ENCODE peak calls at places on chromosomes 1 and 21, in five cellular contexts. P, A, T, O and Y are unnamed samples.

GRCh38 chr1:231803353-231803752 is 176.8 kb downstream of the DISC1 start:
- DNase-seq in O (no peak), P (no peak), A (no peak), T (no peak), Y (no peak)

GRCh38 chr21:16279658-16280581 is 550.1 kb downstream of the USP25 start:
- DNase-seq in T (no peak), O (peak), A (no peak), P (no peak), Y (no peak)

GRCh38 chr1:192952646-192953045 is 106.5 kb downstream of the UCHL5 start:
- DNase-seq in T (no peak), O (no peak), A (no peak), P (no peak), Y (no peak)

GRCh38 chr1:71364236-71364635 is 283.4 kb upstream of the ZRANB2 start:
- DNase-seq in P (no peak), A (no peak), O (no peak), T (no peak), Y (no peak)

GRCh38 chr1:4792565-4792964 is 138.2 kb downstream of the AJAP1 start:
- DNase-seq in A (no peak), P (no peak), O (no peak), T (no peak), Y (no peak)

GRCh38 chr1:237884237-237884636 is 6.5 kb downstream of the ZP4 start:
- DNase-seq in P (no peak), T (no peak), A (no peak), O (no peak), Y (no peak)

GRCh38 chr21:31730687-31731111 is 1.2 kb downstream of the SCAF4 start:
- DNase-seq in O (peak), A (peak), T (no peak), P (peak), Y (peak)

GRCh38 chr1:85553416-85553815 is 27.1 kb upstream of the CCN1 start:
- DNase-seq in A (no peak), T (no peak), O (no peak), P (no peak), Y (no peak)

GRCh38 chr1:174018565-174018964 is 3.6 kb downstream of the RC3H1 start:
- DNase-seq in O (no peak), T (no peak), P (no peak), A (no peak), Y (no peak)

GRCh38 chr21:43981871-43982210 is 30.3 kb upstream of the TRAPPC10 start:
- DNase-seq in T (no peak), A (no peak), O (no peak), P (no peak), Y (no peak)

GRCh38 chr21:33670076-33670475 is 27.8 kb downstream of the ITSN1 start:
- DNase-seq in P (no peak), O (no peak), A (no peak), T (no peak), Y (no peak)

GRCh38 chr1:84480658-84481057 is 1.6 kb downstream of the RPF1 start:
- DNase-seq in A (no peak), T (no peak), O (no peak), P (no peak), Y (no peak)

GRCh38 chr1:110035236-110035752 is 870 bp downstream of the STRIP1 start:
- DNase-seq in O (no peak), P (no peak), T (no peak), A (no peak), Y (no peak)

GRCh38 chr1:55816456-55816794 is 601.3 kb upstream of the USP24 start:
- DNase-seq in T (peak), A (no peak), P (no peak), O (no peak), Y (no peak)

GRCh38 chr1:17645512-17645911 is 106.0 kb downstream of the ARHGEF10L start:
- DNase-seq in P (no peak), T (no peak), A (no peak), O (no peak), Y (no peak)

GRCh38 chr1:53291574-53291973 is 36.3 kb downstream of the LRP8 start:
- DNase-seq in T (no peak), P (no peak), A (no peak), O (no peak), Y (peak)

GRCh38 chr1:77430966-77431735 is 149.3 kb downstream of the AK5 start:
- DNase-seq in T (no peak), P (no peak), O (no peak), A (no peak), Y (no peak)

GRCh38 chr1:53552146-53552940 is 93.1 kb downstream of the DMRTB1 start:
- DNase-seq in O (peak), A (no peak), P (no peak), T (no peak), Y (no peak)

GRCh38 chr1:145730467-145730866 is 11.2 kb downstream of the CD160 start:
- DNase-seq in O (no peak), A (no peak), P (no peak), T (no peak), Y (no peak)

GRCh38 chr1:56081151-56081550 is 498.2 kb downstream of the PLPP3 start:
- DNase-seq in A (no peak), T (no peak), P (no peak), O (no peak), Y (no peak)

GRCh38 chr1:28247603-28248272 is 11.6 kb upstream of the SESN2 start:
- DNase-seq in T (no peak), O (no peak), A (no peak), P (no peak), Y (no peak)

GRCh38 chr1:18628511-18628910 is 2.1 kb upstream of the PAX7 start:
- DNase-seq in T (no peak), P (no peak), A (no peak), O (no peak), Y (no peak)

GRCh38 chr1:54354899-54355298 is 51.3 kb downstream of the SSBP3 start:
- DNase-seq in P (peak), O (no peak), A (no peak), T (no peak), Y (no peak)

GRCh38 chr1:82124987-82125638 is 324.4 kb downstream of the ADGRL2 start:
- DNase-seq in T (no peak), A (no peak), O (no peak), P (no peak), Y (no peak)

GRCh38 chr1:44103270-44104131 is 15.1 kb upstream of the KLF17 start:
- DNase-seq in A (no peak), P (peak), T (no peak), O (no peak), Y (no peak)

GRCh38 chr1:173208146-173208545 is 1.0 kb upstream of the TNFSF4 start:
- DNase-seq in P (no peak), A (no peak), T (no peak), O (no peak), Y (no peak)

GRCh38 chr1:191388283-191388682 is 770.0 kb upstream of the RGS18 start:
- DNase-seq in O (no peak), P (no peak), A (no peak), T (no peak), Y (no peak)

GRCh38 chr1:167938083-167938482 is 1.2 kb upstream of the MPC2 start:
- DNase-seq in O (no peak), P (peak), A (no peak), T (no peak), Y (peak)

GRCh38 chr1:61051455-61052392 is 30.6 kb upstream of the NFIA start:
- DNase-seq in O (no peak), A (no peak), T (no peak), P (no peak), Y (peak)

GRCh38 chr1:41341756-41342562 is 19.3 kb upstream of the FOXO6 start:
- DNase-seq in T (no peak), P (no peak), A (no peak), O (no peak), Y (no peak)

GRCh38 chr1:84698718-84699117 is 8.5 kb upstream of the SSX2IP start:
- DNase-seq in O (no peak), A (peak), T (no peak), P (no peak), Y (peak)

GRCh38 chr21:45499201-45499750 is 43.0 kb downstream of the SLC19A1 start:
- DNase-seq in A (no peak), T (no peak), P (no peak), O (no peak), Y (no peak)

GRCh38 chr1:243596441-243597183 is 253.4 kb downstream of the AKT3 start:
- DNase-seq in O (no peak), T (peak), P (no peak), A (no peak), Y (no peak)

GRCh38 chr1:33407750-33408436 is 23.0 kb downstream of the PHC2 start:
- DNase-seq in A (no peak), P (no peak), O (no peak), T (no peak), Y (no peak)

GRCh38 chr21:46081022-46081861 is 16.7 kb upstream of the COL6A2 start:
- DNase-seq in A (no peak), T (no peak), O (no peak), P (no peak), Y (no peak)

GRCh38 chr21:32757804-32758203 is 13.8 kb downstream of the PAXBP1 start:
- DNase-seq in A (no peak), T (no peak), O (no peak), P (no peak), Y (no peak)

GRCh38 chr21:46471514-46471913 is 12.8 kb downstream of the DIP2A start:
- DNase-seq in P (no peak), O (no peak), A (no peak), T (no peak), Y (no peak)

DNA sequence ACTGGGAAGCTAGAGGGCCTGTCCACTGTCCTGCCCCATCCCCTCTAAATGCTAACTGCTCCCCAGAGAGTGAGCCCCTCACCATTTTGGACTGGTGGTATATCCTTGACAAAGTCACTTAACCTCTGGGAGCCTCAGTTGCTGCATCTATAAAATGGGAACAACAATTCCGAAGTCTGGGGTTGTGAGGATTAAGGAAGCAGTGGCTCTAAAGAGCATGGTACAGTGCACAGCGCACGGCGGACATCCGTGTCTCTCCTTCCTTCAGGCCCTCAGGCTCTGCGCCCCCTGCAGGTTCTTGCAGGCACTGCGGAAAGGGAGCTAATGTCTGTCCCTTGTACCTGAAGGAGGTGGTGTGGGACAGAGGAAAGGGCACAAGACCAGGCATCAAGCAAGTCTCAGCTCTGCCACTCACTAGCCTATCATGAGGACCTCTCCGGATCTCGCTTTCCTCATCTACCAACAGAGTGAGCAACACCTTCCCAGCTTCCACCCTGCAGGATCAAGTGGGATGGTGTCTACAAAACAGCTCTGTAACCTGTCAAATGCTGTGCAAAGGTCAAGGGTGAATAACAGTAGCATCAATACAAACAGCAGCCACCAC is 20.1 kb downstream of the ECE1 start:
- DNase-seq in T (peak), O (peak), P (peak), A (peak), Y (peak)
- TF ChIP-seq HDAC2 in T (no peak), O (no peak), P (peak), A (no peak), Y (peak)

GRCh38 chr1:202161151-202162048 is 998 bp upstream of the PTPN7 start:
- DNase-seq in P (no peak), T (no peak), O (no peak), A (no peak), Y (peak)

GRCh38 chr1:202157945-202158344 is 2.5 kb downstream of the PTPN7 start:
- DNase-seq in T (no peak), O (no peak), A (no peak), P (no peak), Y (no peak)

GRCh38 chr1:202160377-202160940 is at the start of gene PTPN7:
- DNase-seq in P (no peak), O (no peak), A (no peak), T (peak), Y (peak)

GRCh38 chr1:202158810-202159533 is 1.4 kb downstream of the PTPN7 start:
- DNase-seq in O (no peak), T (no peak), P (no peak), A (no peak), Y (peak)

GRCh38 chr1:202159534-202160371 is 649 bp downstream of the PTPN7 start:
- DNase-seq in A (no peak), P (no peak), O (no peak), T (no peak), Y (peak)
- TF ChIP-seq HDAC2 in A (no peak), P (no peak), O (no peak), T (no peak), Y (no peak)

GRCh38 chr1:182889997-182890396 is 50.9 kb downstream of the DHX9 start:
- DNase-seq in T (no peak), P (no peak), O (no peak), A (no peak), Y (no peak)
- TF ChIP-seq HDAC2 in T (no peak), P (no peak), O (no peak), A (no peak), Y (no peak)

GRCh38 chr21:20662523-20662922 is 335.7 kb upstream of the NCAM2 start:
- DNase-seq in O (peak), T (no peak), P (no peak), A (no peak), Y (no peak)

GRCh38 chr21:20661221-20661620 is 337.0 kb upstream of the NCAM2 start:
- DNase-seq in O (no peak), T (no peak), A (no peak), P (no peak), Y (no peak)

GRCh38 chr21:20661745-20662470 is 336.3 kb upstream of the NCAM2 start:
- DNase-seq in P (no peak), O (peak), A (no peak), T (no peak), Y (no peak)
- TF ChIP-seq HDAC2 in P (no peak), O (no peak), A (no peak), T (no peak), Y (no peak)

GRCh38 chr1:241707442-241707841 is 55.4 kb downstream of the WDR64 start:
- DNase-seq in T (no peak), A (no peak), P (no peak), O (no peak), Y (no peak)

GRCh38 chr1:241706257-241706656 is 54.2 kb downstream of the WDR64 start:
- DNase-seq in T (no peak), P (no peak), O (no peak), A (no peak), Y (no peak)

GRCh38 chr1:241711326-241711725 is 59.2 kb downstream of the WDR64 start:
- DNase-seq in T (no peak), P (no peak), O (no peak), A (no peak), Y (no peak)

GRCh38 chr1:241703001-241703400 is 50.9 kb downstream of the WDR64 start:
- DNase-seq in P (no peak), T (no peak), O (no peak), A (no peak), Y (no peak)

DNA sequence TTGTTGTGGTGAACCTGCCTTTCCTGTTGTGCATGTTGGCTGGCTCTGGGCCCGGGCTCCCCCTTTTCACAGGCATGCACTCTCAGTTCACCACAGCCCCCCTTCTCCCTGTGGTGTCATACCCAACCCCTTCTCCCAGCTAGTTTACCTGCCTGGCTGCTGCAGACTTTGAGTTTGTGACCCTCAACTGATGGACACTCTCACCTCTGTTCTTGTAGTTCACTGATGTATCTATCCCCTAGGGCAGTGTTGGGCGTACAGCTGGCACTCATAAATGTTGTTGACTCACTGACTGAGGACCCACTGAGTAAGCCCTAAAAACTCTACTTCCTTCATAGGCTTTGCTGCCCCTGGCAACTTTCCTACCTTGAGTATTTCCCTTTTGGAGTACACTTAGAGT is 54.9 kb downstream of the WDR64 start:
- DNase-seq in P (no peak), A (peak), O (no peak), T (no peak), Y (no peak)
- TF ChIP-seq HDAC2 in P (no peak), A (no peak), O (no peak), T (no peak), Y (no peak)

DNA sequence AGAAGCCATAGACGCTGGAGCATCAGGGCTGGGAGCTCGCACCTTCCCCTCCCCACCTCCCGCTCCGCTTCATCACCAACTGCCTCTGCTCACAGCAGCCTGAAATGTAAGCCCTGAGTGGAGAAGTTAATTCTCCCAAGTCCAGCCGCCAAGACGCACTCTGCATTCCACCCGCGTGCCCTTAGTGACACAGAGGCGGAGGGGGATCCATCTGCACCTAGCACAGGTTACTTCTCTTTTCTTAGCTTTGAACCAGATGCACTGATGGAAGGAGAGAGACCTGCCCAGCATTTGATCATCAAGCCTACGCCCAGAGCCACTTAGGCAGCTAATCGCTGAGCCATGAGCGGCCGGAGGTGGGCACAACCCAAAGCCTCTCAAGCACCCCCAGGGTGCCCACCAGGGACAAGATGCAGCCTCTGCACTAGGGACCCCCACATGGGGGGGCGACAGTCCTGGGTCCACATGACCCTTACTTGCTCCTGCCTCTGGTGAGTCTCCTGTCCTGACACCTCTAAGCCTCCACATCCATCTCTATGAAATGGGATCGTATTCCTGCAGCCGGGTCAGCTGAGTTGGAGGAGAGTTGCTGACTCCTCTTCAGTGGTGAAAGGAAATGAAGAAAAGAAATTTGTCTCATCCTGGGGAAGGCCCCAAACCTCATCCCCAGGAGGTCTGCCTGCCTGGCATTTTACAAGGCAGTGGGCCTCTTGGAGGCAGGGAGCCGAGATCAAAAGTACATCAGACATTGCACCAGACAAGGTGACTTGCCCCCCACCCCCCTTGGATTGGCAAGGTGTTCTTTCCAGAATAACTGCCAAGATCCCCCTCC is 316.1 kb downstream of the MATN1 start:
- DNase-seq in O (no peak), T (no peak), A (no peak), P (no peak), Y (no peak)
- TF ChIP-seq HDAC2 in O (no peak), T (no peak), A (no peak), P (no peak), Y (no peak)

GRCh38 chr1:184905601-184906322 is 68.5 kb downstream of the NIBAN1 start:
- DNase-seq in T (no peak), A (no peak), P (peak), O (no peak), Y (no peak)

GRCh38 chr1:184903111-184903692 is 71.1 kb downstream of the NIBAN1 start:
- DNase-seq in O (no peak), A (no peak), T (no peak), P (no peak), Y (no peak)

GRCh38 chr1:184910596-184910995 is 63.7 kb downstream of the NIBAN1 start:
- DNase-seq in O (no peak), A (no peak), T (no peak), P (no peak), Y (no peak)

GRCh38 chr1:184910005-184910404 is 64.3 kb downstream of the NIBAN1 start:
- DNase-seq in O (no peak), P (no peak), A (no peak), T (no peak), Y (no peak)

DNA sequence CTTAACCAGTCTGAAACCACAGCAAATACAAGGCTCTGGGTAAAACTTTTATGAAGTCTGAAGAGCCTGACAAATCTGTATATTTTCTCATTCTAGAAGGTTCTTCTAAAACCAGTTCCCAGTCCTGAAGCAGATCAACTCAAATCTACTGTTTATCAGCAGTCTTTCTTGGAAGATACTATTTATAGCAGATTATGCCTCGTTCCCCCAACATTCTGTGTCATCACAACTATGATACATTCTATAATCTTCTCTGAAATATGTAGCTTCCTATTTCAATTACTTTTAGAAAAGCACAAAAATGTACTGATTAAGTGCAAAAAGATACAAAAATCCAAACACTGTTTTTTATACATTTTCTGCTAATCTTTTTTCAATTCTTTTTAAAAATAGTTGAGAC is 67.5 kb downstream of the NIBAN1 start:
- DNase-seq in O (no peak), A (no peak), P (no peak), T (no peak), Y (no peak)
- TF ChIP-seq HDAC2 in O (no peak), A (no peak), P (no peak), T (no peak), Y (no peak)